ENCODE peak calls at places on chromosomes 16 and 17, in four cellular contexts. S is amniotic epithelial cell; Y is activated CD4-positive, alpha-beta T cell treated with anti-CD3 and anti-CD28 coated beads for 24 hours; G is pulmonary artery endothelial cell. F is an unnamed sample.

GRCh38 chr17:41061969-41062368 is 2.1 kb upstream of the KRTAP2-3 start:
- DNase-seq in S (peak), Y (no peak), G (no peak), F (peak)

GRCh38 chr17:77319211-77320031 is 178.7 kb downstream of the SEC14L1 start:
- DNase-seq in S (peak), Y (peak), G (no peak), F (peak)

GRCh38 chr16:82857693-82858337 is 231.0 kb downstream of the CDH13 start:
- DNase-seq in G (no peak), Y (no peak), S (no peak), F (no peak)

GRCh38 chr16:52562770-52563169 is 15.8 kb upstream of the TOX3 start:
- DNase-seq in G (no peak), S (no peak), Y (no peak), F (no peak)

GRCh38 chr17:39167492-39167891 is 1.5 kb upstream of the ARL5C start:
- DNase-seq in S (no peak), Y (no peak), G (no peak), F (peak)

GRCh38 chr17:79038545-79039135 is 14.7 kb downstream of the C1QTNF1 start:
- DNase-seq in S (peak), Y (no peak), G (no peak), F (peak)

GRCh38 chr16:84481051-84481735 is 23.3 kb downstream of the MEAK7 start:
- DNase-seq in S (no peak), Y (no peak), G (no peak), F (no peak)

GRCh38 chr16:49458221-49458620 is 84.6 kb downstream of the C16orf78 start:
- DNase-seq in S (no peak), G (no peak), Y (no peak), F (no peak)

GRCh38 chr16:54346046-54346445 is 59.5 kb upstream of the IRX3 start:
- DNase-seq in S (peak), G (no peak), Y (no peak), F (no peak)

GRCh38 chr17:73929860-73930430 is 273.5 kb upstream of the RPL38 start:
- DNase-seq in Y (no peak), S (no peak), G (no peak), F (no peak)

GRCh38 chr16:9847146-9847545 is 335.1 kb downstream of the GRIN2A start:
- DNase-seq in Y (no peak), S (no peak), G (no peak), F (no peak)

GRCh38 chr17:77127735-77128361 is 12.9 kb upstream of the SEC14L1 start:
- DNase-seq in S (no peak), G (no peak), Y (peak), F (no peak)

GRCh38 chr16:11836653-11837244 is 14.6 kb downstream of the RSL1D1 start:
- DNase-seq in Y (no peak), S (peak), G (no peak), F (peak)

GRCh38 chr17:71251276-71251675 is 869.5 kb upstream of the SOX9 start:
- DNase-seq in G (no peak), Y (no peak), S (peak), F (no peak)

GRCh38 chr16:25143898-25144297 is 32.4 kb downstream of the LCMT1 start:
- DNase-seq in S (no peak), Y (no peak), G (no peak), F (no peak)

GRCh38 chr17:79461041-79461440 is 149.8 kb downstream of the RBFOX3 start:
- DNase-seq in G (no peak), S (no peak), Y (no peak), F (no peak)

GRCh38 chr17:14302421-14303099 is 1.7 kb downstream of the HS3ST3B1 start:
- DNase-seq in Y (peak), G (peak), S (peak), F (peak)

GRCh38 chr16:66682271-66682670 is 14.3 kb downstream of the CMTM4 start:
- DNase-seq in G (no peak), S (peak), Y (no peak), F (no peak)

GRCh38 chr16:49858200-49859129 is 2.6 kb upstream of the ZNF423 start:
- DNase-seq in G (no peak), Y (no peak), S (no peak), F (peak)

GRCh38 chr16:73000020-73000906 is 47.7 kb downstream of the ZFHX3 start:
- DNase-seq in Y (no peak), S (no peak), G (no peak), F (no peak)

GRCh38 chr16:69932691-69933392 is 18.3 kb upstream of the CLEC18A start:
- DNase-seq in G (no peak), Y (no peak), S (no peak), F (peak)

GRCh38 chr16:81740163-81740562 is 38.9 kb upstream of the PLCG2 start:
- DNase-seq in S (peak), G (no peak), Y (no peak), F (no peak)

GRCh38 chr17:43042025-43042424 is 17.0 kb downstream of the RND2 start:
- DNase-seq in S (no peak), Y (no peak), G (no peak), F (peak)

GRCh38 chr17:51016099-51016498 is 104.6 kb downstream of the SPAG9 start:
- DNase-seq in S (peak), G (no peak), Y (no peak), F (no peak)

GRCh38 chr17:773467-774319 is 8.4 kb downstream of the GLOD4 start:
- DNase-seq in S (no peak), G (no peak), Y (no peak), F (no peak)

GRCh38 chr16:80034469-80034826 is 433.9 kb upstream of the MAF start:
- DNase-seq in Y (no peak), S (no peak), G (no peak), F (no peak)

GRCh38 chr17:81523139-81524062 is 4.8 kb upstream of the FSCN2 start:
- DNase-seq in G (no peak), S (peak), Y (no peak), F (peak)

GRCh38 chr16:55035037-55035436 is 104.4 kb downstream of the IRX5 start:
- DNase-seq in Y (peak), G (no peak), S (no peak), F (no peak)

GRCh38 chr17:1997587-1998425 is 27.3 kb downstream of the RTN4RL1 start:
- DNase-seq in G (no peak), Y (no peak), S (no peak), F (peak)

GRCh38 chr17:38861399-38861843 is 7.9 kb upstream of the RPL23 start:
- DNase-seq in S (no peak), Y (no peak), G (no peak), F (peak)

F was measured in osteoblast.